ENCODE peak calls at places on chromosomes 7 and 10, in four cellular contexts. One of them, this sample, is unnamed.
A peak's percentile ranks its signal among the peaks of the same experiment; 100 is the strongest.

GRCh38 chr7:42135728-42136127 is 101.3 kb downstream of the GLI3 start:
- DNase-seq in heart left ventricle: no peak
- DNase-seq in tibial nerve: no peak
- DNase-seq in transverse colon: no peak
- DNase-seq in this sample: no peak

GRCh38 chr7:142300689-142301088 is 42.8 kb upstream of the PRSS58 start:
- DNase-seq in transverse colon: no peak
- DNase-seq in tibial nerve: no peak
- DNase-seq in heart left ventricle: no peak
- DNase-seq in this sample: peak; percentile 33

GRCh38 chr7:155464948-155465739 is 7.2 kb downstream of the EN2 start:
- DNase-seq in heart left ventricle: no peak
- DNase-seq in tibial nerve: no peak
- DNase-seq in transverse colon: no peak
- DNase-seq in this sample: no peak

GRCh38 chr7:100516135-100516812 is 22.7 kb upstream of the AGFG2 start:
- DNase-seq in transverse colon: peak; percentile 31
- DNase-seq in tibial nerve: peak; percentile 60
- DNase-seq in heart left ventricle: peak; percentile 46
- DNase-seq in this sample: peak; percentile 35

GRCh38 chr10:25455980-25456567 is 281.3 kb downstream of the GPR158 start:
- DNase-seq in heart left ventricle: no peak
- DNase-seq in transverse colon: no peak
- DNase-seq in tibial nerve: no peak
- DNase-seq in this sample: no peak

GRCh38 chr7:76047305-76047810 is 442 bp downstream of the STYXL1 start:
- DNase-seq in heart left ventricle: no peak
- DNase-seq in transverse colon: no peak
- DNase-seq in tibial nerve: no peak
- DNase-seq in this sample: no peak

GRCh38 chr7:112021348-112022044 is 184.7 kb downstream of the DOCK4 start:
- DNase-seq in tibial nerve: no peak
- DNase-seq in transverse colon: no peak
- DNase-seq in heart left ventricle: peak; percentile 43
- DNase-seq in this sample: no peak

GRCh38 chr7:66143876-66144332 is 29.3 kb downstream of the CRCP start:
- DNase-seq in heart left ventricle: no peak
- DNase-seq in transverse colon: no peak
- DNase-seq in tibial nerve: no peak
- DNase-seq in this sample: no peak

GRCh38 chr10:79127151-79127961 is 58.6 kb downstream of the ZMIZ1 start:
- DNase-seq in heart left ventricle: peak; percentile 90
- DNase-seq in tibial nerve: peak; percentile 57
- DNase-seq in transverse colon: peak; percentile 61
- DNase-seq in this sample: no peak

GRCh38 chr10:132030898-132031463 is 34.8 kb upstream of the JAKMIP3 start:
- DNase-seq in transverse colon: no peak
- DNase-seq in tibial nerve: no peak
- DNase-seq in heart left ventricle: no peak
- DNase-seq in this sample: no peak

GRCh38 chr10:12844796-12845524 is 156.6 kb downstream of the CCDC3 start:
- DNase-seq in heart left ventricle: no peak
- DNase-seq in transverse colon: no peak
- DNase-seq in tibial nerve: no peak
- DNase-seq in this sample: no peak

GRCh38 chr7:66844552-66845381 is 76.3 kb upstream of the TMEM248 start:
- DNase-seq in transverse colon: peak; percentile 99
- DNase-seq in heart left ventricle: peak; percentile 99
- DNase-seq in tibial nerve: peak; percentile 96
- DNase-seq in this sample: peak; percentile 99

GRCh38 chr7:80785961-80786360 is 132.9 kb downstream of the SEMA3C start:
- DNase-seq in transverse colon: no peak
- DNase-seq in heart left ventricle: no peak
- DNase-seq in tibial nerve: no peak
- DNase-seq in this sample: no peak

GRCh38 chr7:935321-936130 is 19.0 kb downstream of the ADAP1 start:
- DNase-seq in heart left ventricle: peak; percentile 15
- DNase-seq in transverse colon: peak; percentile 4
- DNase-seq in tibial nerve: no peak
- DNase-seq in this sample: no peak

GRCh38 chr10:95391570-95392249 is 100.9 kb upstream of the PDLIM1 start:
- DNase-seq in transverse colon: no peak
- DNase-seq in heart left ventricle: no peak
- DNase-seq in tibial nerve: no peak
- DNase-seq in this sample: no peak

GRCh38 chr10:75105576-75106197 is 5.8 kb upstream of the SAMD8 start:
- DNase-seq in transverse colon: no peak
- DNase-seq in heart left ventricle: no peak
- DNase-seq in tibial nerve: no peak
- DNase-seq in this sample: no peak

GRCh38 chr7:39509912-39510311 is 56.3 kb upstream of the YAE1 start:
- DNase-seq in heart left ventricle: no peak
- DNase-seq in transverse colon: no peak
- DNase-seq in tibial nerve: no peak
- DNase-seq in this sample: no peak

GRCh38 chr10:14093735-14094484 is 236.8 kb downstream of the FRMD4A start:
- DNase-seq in transverse colon: no peak
- DNase-seq in tibial nerve: no peak
- DNase-seq in heart left ventricle: no peak
- DNase-seq in this sample: no peak

GRCh38 chr10:108783897-108784296 is 1139.4 kb downstream of the XPNPEP1 start:
- DNase-seq in transverse colon: no peak
- DNase-seq in tibial nerve: no peak
- DNase-seq in heart left ventricle: no peak
- DNase-seq in this sample: no peak

GRCh38 chr10:78706256-78706655 is 362.5 kb upstream of the ZMIZ1 start:
- DNase-seq in tibial nerve: no peak
- DNase-seq in heart left ventricle: no peak
- DNase-seq in transverse colon: no peak
- DNase-seq in this sample: no peak

GRCh38 chr7:158754746-158755444 is 50.3 kb upstream of the NCAPG2 start:
- DNase-seq in tibial nerve: no peak
- DNase-seq in transverse colon: no peak
- DNase-seq in heart left ventricle: no peak
- DNase-seq in this sample: no peak

GRCh38 chr7:104328308-104328969 is at the start of gene LHFPL3:
- DNase-seq in transverse colon: no peak
- DNase-seq in heart left ventricle: no peak
- DNase-seq in tibial nerve: no peak
- DNase-seq in this sample: no peak

GRCh38 chr7:36127075-36127740 is 25.8 kb upstream of the EEPD1 start:
- DNase-seq in tibial nerve: no peak
- DNase-seq in heart left ventricle: no peak
- DNase-seq in transverse colon: no peak
- DNase-seq in this sample: no peak

GRCh38 chr10:131983780-131984179 is 2.1 kb upstream of the BNIP3 start:
- DNase-seq in transverse colon: no peak
- DNase-seq in tibial nerve: no peak
- DNase-seq in heart left ventricle: no peak
- DNase-seq in this sample: no peak

GRCh38 chr10:114634607-114634974 is 23.5 kb downstream of the ABLIM1 start:
- DNase-seq in heart left ventricle: peak; percentile 72
- DNase-seq in tibial nerve: peak; percentile 45
- DNase-seq in transverse colon: no peak
- DNase-seq in this sample: no peak

GRCh38 chr7:139651308-139651707 is 126.5 kb downstream of the HIPK2 start:
- DNase-seq in heart left ventricle: no peak
- DNase-seq in transverse colon: no peak
- DNase-seq in tibial nerve: no peak
- DNase-seq in this sample: no peak

GRCh38 chr7:1848013-1848640 is 178.1 kb downstream of the ELFN1 start:
- DNase-seq in transverse colon: no peak
- DNase-seq in tibial nerve: no peak
- DNase-seq in heart left ventricle: no peak
- DNase-seq in this sample: no peak

GRCh38 chr7:134175724-134176350 is 48.7 kb downstream of the LRGUK start:
- DNase-seq in transverse colon: no peak
- DNase-seq in tibial nerve: no peak
- DNase-seq in heart left ventricle: no peak
- DNase-seq in this sample: no peak
- H3K27me3 ChIP-seq in transverse colon: no peaks in the 10 kb centered on the region
- H3K27me3 ChIP-seq in tibial nerve: no peaks in the 10 kb centered on the region
- H3K27me3 ChIP-seq in heart left ventricle: no peaks in the 10 kb centered on the region
- H3K27me3 ChIP-seq in this sample: no peaks in the 10 kb centered on the region

DNA sequence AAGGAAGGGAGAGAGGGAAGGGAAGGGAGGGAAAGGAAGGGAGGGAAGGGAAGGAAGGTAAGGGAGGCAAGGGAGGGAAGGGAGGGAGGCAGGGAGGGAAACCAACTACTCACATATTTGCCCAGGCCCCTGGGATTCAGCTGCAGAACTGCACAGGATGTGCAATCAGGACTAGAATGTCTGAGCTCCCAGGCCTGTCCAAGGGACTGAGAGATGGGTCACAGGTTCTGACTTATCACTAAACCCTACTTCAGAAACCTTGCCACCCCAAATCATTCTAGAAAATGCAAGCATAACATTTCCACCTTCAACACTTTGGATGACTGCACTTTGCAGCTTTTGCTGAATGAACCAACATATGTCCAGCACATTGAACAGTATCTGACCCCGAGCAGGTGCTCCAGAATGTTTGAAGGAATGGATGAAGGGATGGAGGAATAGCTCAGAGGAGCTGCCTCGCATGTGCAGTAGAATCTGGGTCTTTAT is 245.3 kb downstream of the KCNMA1 start:
- DNase-seq in transverse colon: no peak
- DNase-seq in heart left ventricle: no peak
- DNase-seq in tibial nerve: no peak
- DNase-seq in this sample: no peak
- TF ChIP-seq CTCF in transverse colon: no peak
- TF ChIP-seq CTCF in heart left ventricle: no peak
- TF ChIP-seq CTCF in tibial nerve: no peak
- TF ChIP-seq CTCF in this sample: no peak

DNA sequence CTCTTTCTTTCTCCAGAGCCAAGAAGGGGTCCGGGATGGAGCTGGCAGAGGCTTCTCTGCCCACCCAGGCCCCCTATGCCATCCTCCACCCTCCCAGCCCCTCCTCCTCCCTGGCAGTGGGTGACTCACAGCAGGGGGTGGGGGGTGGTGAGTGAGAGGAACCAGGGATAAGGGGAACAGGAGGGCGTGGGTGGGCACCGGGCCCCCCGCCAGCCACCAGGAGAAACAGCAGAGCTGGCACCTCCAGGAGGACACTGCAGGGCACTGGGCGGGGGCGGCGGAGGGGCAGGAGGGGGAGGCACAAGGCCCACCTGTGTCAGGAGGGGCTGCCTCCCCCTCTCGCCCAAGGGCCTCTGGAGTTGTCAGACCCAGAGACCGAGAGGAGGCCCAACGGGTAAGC is 56.0 kb downstream of the CAMK2B start:
- DNase-seq in tibial nerve: no peak
- DNase-seq in transverse colon: no peak
- DNase-seq in heart left ventricle: no peak
- DNase-seq in this sample: no peak
- H3K27me3 ChIP-seq in tibial nerve: peaks cover 2% of the 10 kb centered on the region
- H3K27me3 ChIP-seq in transverse colon: peaks cover 4% of the 10 kb centered on the region
- H3K27me3 ChIP-seq in heart left ventricle: no peaks in the 10 kb centered on the region
- H3K27me3 ChIP-seq in this sample: no peaks in the 10 kb centered on the region

GRCh38 chr10:123685260-123685659 is 19.1 kb downstream of the GPR26 start:
- DNase-seq in heart left ventricle: no peak
- DNase-seq in transverse colon: no peak
- DNase-seq in tibial nerve: no peak
- DNase-seq in this sample: no peak

GRCh38 chr10:123683865-123684264 is 17.7 kb downstream of the GPR26 start:
- DNase-seq in heart left ventricle: no peak
- DNase-seq in transverse colon: no peak
- DNase-seq in tibial nerve: no peak
- DNase-seq in this sample: no peak

GRCh38 chr10:123681285-123681684 is 15.1 kb downstream of the GPR26 start:
- DNase-seq in heart left ventricle: no peak
- DNase-seq in tibial nerve: no peak
- DNase-seq in transverse colon: no peak
- DNase-seq in this sample: no peak

GRCh38 chr10:123683459-123683858 is 17.3 kb downstream of the GPR26 start:
- DNase-seq in tibial nerve: no peak
- DNase-seq in transverse colon: no peak
- DNase-seq in heart left ventricle: no peak
- DNase-seq in this sample: no peak

DNA sequence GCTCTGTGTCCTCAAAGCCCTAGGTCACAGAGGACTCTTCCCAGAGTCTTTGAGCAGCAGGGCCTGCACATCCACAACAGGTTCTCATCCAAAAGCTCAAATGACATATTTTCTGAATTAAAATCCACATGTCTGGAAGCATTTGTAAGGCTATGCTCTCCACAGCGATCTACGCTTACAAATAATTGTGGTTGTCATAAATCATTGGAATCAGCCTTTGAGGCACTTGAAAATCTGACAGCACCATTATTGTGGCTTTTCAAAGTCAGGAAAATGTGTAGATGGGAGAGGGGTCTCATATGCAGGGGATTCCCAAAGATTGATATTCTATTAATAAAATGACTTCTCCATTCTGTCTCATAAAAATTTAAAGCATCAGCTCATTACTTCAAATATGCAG is 16.3 kb downstream of the GPR26 start:
- DNase-seq in transverse colon: no peak
- DNase-seq in heart left ventricle: no peak
- DNase-seq in tibial nerve: no peak
- DNase-seq in this sample: no peak
- TF ChIP-seq CTCF in transverse colon: no peak
- TF ChIP-seq CTCF in heart left ventricle: no peak
- TF ChIP-seq CTCF in tibial nerve: no peak
- TF ChIP-seq CTCF in this sample: no peak

DNA sequence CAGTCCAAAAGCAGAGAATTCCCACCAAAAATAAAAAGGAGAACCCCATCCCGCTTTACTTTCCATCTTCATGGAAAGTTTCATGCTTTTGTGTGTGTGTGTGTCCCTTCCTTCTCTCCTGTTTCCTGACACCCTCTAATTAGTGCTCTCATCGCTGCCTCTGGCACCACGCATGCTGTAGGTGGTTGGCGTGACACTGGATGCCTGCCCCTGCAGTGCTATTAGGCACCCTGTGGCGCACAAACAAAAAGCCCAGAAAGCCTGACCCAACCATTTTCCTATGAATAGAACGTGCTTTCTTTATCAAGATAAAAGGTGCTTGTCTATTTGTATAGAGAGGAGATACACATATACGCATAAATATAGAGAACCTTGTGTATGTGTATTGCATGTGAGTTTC is 120.8 kb upstream of the CDCA7L start:
- DNase-seq in tibial nerve: no peak
- DNase-seq in transverse colon: no peak
- DNase-seq in heart left ventricle: no peak
- DNase-seq in this sample: no peak
- H3K27me3 ChIP-seq in tibial nerve: no peaks in the 10 kb centered on the region
- H3K27me3 ChIP-seq in transverse colon: no peaks in the 10 kb centered on the region
- H3K27me3 ChIP-seq in heart left ventricle: no peaks in the 10 kb centered on the region
- H3K27me3 ChIP-seq in this sample: peaks cover 21% of the 10 kb centered on the region

GRCh38 chr7:156896388-156897022 is 3.5 kb upstream of the LMBR1 start:
- DNase-seq in tibial nerve: no peak
- DNase-seq in heart left ventricle: no peak
- DNase-seq in transverse colon: no peak
- DNase-seq in this sample: no peak

GRCh38 chr7:156895024-156895780 is 2.2 kb upstream of the LMBR1 start:
- DNase-seq in heart left ventricle: no peak
- DNase-seq in transverse colon: no peak
- DNase-seq in tibial nerve: no peak
- DNase-seq in this sample: no peak

GRCh38 chr7:156892086-156892800 is 740 bp downstream of the LMBR1 start:
- DNase-seq in tibial nerve: no peak
- DNase-seq in heart left ventricle: peak; percentile 68
- DNase-seq in transverse colon: peak; percentile 64
- DNase-seq in this sample: peak; percentile 52

GRCh38 chr7:156889746-156890145 is 3.2 kb downstream of the LMBR1 start:
- DNase-seq in heart left ventricle: no peak
- DNase-seq in transverse colon: no peak
- DNase-seq in tibial nerve: no peak
- DNase-seq in this sample: no peak

GRCh38 chr7:156892821-156893706 is at the start of gene LMBR1:
- DNase-seq in transverse colon: peak; percentile 96
- DNase-seq in tibial nerve: peak; percentile 87
- DNase-seq in heart left ventricle: peak; percentile 95
- DNase-seq in this sample: peak; percentile 95
- TF ChIP-seq CTCF in transverse colon: peak; percentile 80
- TF ChIP-seq CTCF in tibial nerve: peak; percentile 55
- TF ChIP-seq CTCF in heart left ventricle: peak; percentile 54
- TF ChIP-seq CTCF in this sample: peak; percentile 72

This sample was measured in CD4-positive, alpha-beta T cell.